ENCODE peak calls at places on chromosomes 12 and 14, in ten cellular contexts. A is HuH-7.5; N is K562; E is hypothalamus; O is HT1080; B is hippocampal formation; V is activated naive CD4-positive, alpha-beta T cell treated with anti-CD3 and anti-CD28 coated beads, Interleukin-2, amount 50 U/mL, for 16 hours; Z is fibroblast of the aortic adventitia; K is stimulated activated effector memory CD8-positive, alpha-beta T cell treated with anti-CD3 and anti-CD28 coated beads, Interleukin-12 subunit alpha, Interleukin-12 subunit beta, amount 100 ng/mL, for 72 hours; Q is AG09309. X is an unnamed sample.

GRCh38 chr12:3004655-3005565 is 45.7 kb downstream of the TEAD4 start:
- DNase-seq in A (no peak), N (no peak), E (no peak), O (no peak), B (no peak), V (no peak), Z (no peak), K (no peak), Q (no peak), X (peak)

GRCh38 chr12:132315507-132315906 is 13.9 kb downstream of the GALNT9 start:
- DNase-seq in A (no peak), N (no peak), E (no peak), O (no peak), B (no peak), V (no peak), Z (no peak), K (no peak), Q (no peak), X (no peak)

GRCh38 chr12:67320614-67321305 is 51.6 kb downstream of the CAND1 start:
- DNase-seq in A (no peak), N (no peak), E (no peak), O (peak), B (no peak), V (no peak), Z (no peak), K (no peak), Q (no peak), X (peak)

GRCh38 chr12:119988440-119988787 is 622 bp upstream of the BICDL1 start:
- DNase-seq in A (no peak), N (no peak), E (no peak), O (peak), B (peak), V (no peak), Z (peak), K (no peak), Q (no peak), X (peak)

GRCh38 chr14:55323910-55324309 is 52.7 kb downstream of the FBXO34 start:
- DNase-seq in A (no peak), N (no peak), E (no peak), O (no peak), B (no peak), V (no peak), Z (no peak), K (no peak), Q (no peak), X (no peak)

GRCh38 chr12:12655061-12655460 is 40.9 kb downstream of the GPR19 start:
- DNase-seq in A (no peak), N (no peak), E (no peak), O (no peak), B (no peak), V (no peak), Z (no peak), K (no peak), Q (no peak), X (no peak)

GRCh38 chr14:58272589-58273372 is 25.6 kb upstream of the ARID4A start:
- DNase-seq in A (peak), N (peak), E (no peak), O (no peak), B (no peak), V (no peak), Z (peak), K (no peak), Q (no peak), X (no peak)

GRCh38 chr12:43742106-43742505 is 16.5 kb downstream of the PUS7L start:
- DNase-seq in A (no peak), N (no peak), E (no peak), O (peak), B (no peak), V (no peak), Z (peak), K (no peak), Q (peak), X (peak)

GRCh38 chr14:99129211-99129696 is 142.7 kb downstream of the BCL11B start:
- DNase-seq in A (no peak), N (no peak), E (no peak), O (no peak), B (no peak), V (no peak), Z (no peak), K (no peak), Q (no peak), X (no peak)

GRCh38 chr12:79083181-79083580 is 218.6 kb downstream of the SYT1 start:
- DNase-seq in A (no peak), N (no peak), E (no peak), O (no peak), B (no peak), V (no peak), Z (peak), K (no peak), Q (no peak), X (peak)

GRCh38 chr12:77746108-77746507 is 84.6 kb upstream of the NAV3 start:
- DNase-seq in A (no peak), N (no peak), E (no peak), O (peak), B (no peak), V (no peak), Z (peak), K (no peak), Q (no peak), X (peak)

GRCh38 chr14:72779679-72780078 is 114.2 kb downstream of the DPF3 start:
- DNase-seq in A (no peak), N (no peak), E (no peak), O (no peak), B (no peak), V (no peak), Z (no peak), K (peak), Q (no peak), X (no peak)

GRCh38 chr12:49021292-49021915 is 2.8 kb upstream of the PRKAG1 start:
- DNase-seq in A (no peak), N (no peak), E (no peak), O (no peak), B (no peak), V (no peak), Z (no peak), K (no peak), Q (no peak), X (no peak)